ENCODE peak calls at places on chromosome 9, in eight cellular contexts. K is cardiac fibroblast, Y is PC-9, N is GM12865, F is HCT116, W is fibroblast of pulmonary artery, E is colonic mucosa, R is epithelial cell of esophagus. A is an unnamed sample.

GRCh38 chr9:20256284-20256948 is 365.9 kb downstream of the MLLT3 start:
- DNase-seq in W (no peak), E (no peak), F (no peak), K (no peak), Y (no peak), N (peak; percentile 9), R (no peak), A (no peak)

GRCh38 chr9:14661421-14662059 is 31.7 kb downstream of the ZDHHC21 start:
- DNase-seq in R (peak; percentile 33), W (peak; percentile 61), Y (no peak), N (peak; percentile 18), E (no peak), F (no peak), K (peak; percentile 63), A (peak; percentile 20)

GRCh38 chr9:90611121-90611520 is 31.5 kb downstream of the DIRAS2 start:
- DNase-seq in K (no peak), Y (no peak), E (no peak), F (no peak), N (no peak), W (no peak), R (no peak), A (no peak)

GRCh38 chr9:87198716-87199115 is 251.4 kb upstream of the GAS1 start:
- DNase-seq in N (no peak), K (peak; percentile 22), R (peak; percentile 25), E (no peak), W (no peak), F (no peak), Y (no peak), A (no peak)

GRCh38 chr9:129981180-129981907 is 61.6 kb downstream of the FNBP1 start:
- DNase-seq in F (no peak), Y (no peak), W (peak; percentile 95), K (peak; percentile 92), R (no peak), N (no peak), E (no peak), A (no peak)

GRCh38 chr9:70121818-70122436 is 78.3 kb downstream of the MAMDC2 start:
- DNase-seq in Y (no peak), E (no peak), R (peak; percentile 61), F (no peak), W (no peak), K (peak; percentile 56), N (no peak), A (peak; percentile 64)

GRCh38 chr9:97386733-97387503 is 25.0 kb upstream of the TDRD7 start:
- DNase-seq in Y (no peak), K (peak; percentile 69), N (peak; percentile 74), E (peak; percentile 88), F (peak; percentile 22), R (peak; percentile 68), W (peak; percentile 74), A (peak; percentile 57)

GRCh38 chr9:106921341-106921899 is 58.5 kb downstream of the ZNF462 start:
- DNase-seq in W (peak; percentile 83), F (peak; percentile 23), Y (no peak), N (no peak), K (peak; percentile 50), R (peak; percentile 11), E (peak; percentile 47), A (peak; percentile 35)

GRCh38 chr9:26789959-26790358 is 102.6 kb downstream of the CAAP1 start:
- DNase-seq in E (no peak), W (no peak), R (peak; percentile 55), F (no peak), Y (no peak), K (peak; percentile 16), N (no peak), A (no peak)

GRCh38 chr9:91951944-91952520 is 2.0 kb upstream of the ROR2 start:
- DNase-seq in N (no peak), W (peak; percentile 45), Y (no peak), K (peak; percentile 49), R (peak; percentile 15), E (no peak), F (no peak), A (no peak)

GRCh38 chr9:133492061-133493021 is 13.4 kb upstream of the SLC2A6 start:
- DNase-seq in K (no peak), R (peak; percentile 28), N (no peak), F (no peak), Y (no peak), W (no peak), E (no peak), A (no peak)

GRCh38 chr9:75983320-75983719 is 92.8 kb downstream of the PCSK5 start:
- DNase-seq in W (no peak), K (no peak), N (no peak), E (peak; percentile 49), F (no peak), Y (no peak), R (no peak), A (no peak)

GRCh38 chr9:75974006-75974766 is 83.7 kb downstream of the PCSK5 start:
- DNase-seq in F (no peak), N (no peak), Y (no peak), K (no peak), E (no peak), W (no peak), R (no peak), A (no peak)

GRCh38 chr9:75976549-75976948 is 86.1 kb downstream of the PCSK5 start:
- DNase-seq in Y (no peak), E (no peak), F (no peak), K (no peak), N (no peak), W (no peak), R (no peak), A (no peak)

DNA sequence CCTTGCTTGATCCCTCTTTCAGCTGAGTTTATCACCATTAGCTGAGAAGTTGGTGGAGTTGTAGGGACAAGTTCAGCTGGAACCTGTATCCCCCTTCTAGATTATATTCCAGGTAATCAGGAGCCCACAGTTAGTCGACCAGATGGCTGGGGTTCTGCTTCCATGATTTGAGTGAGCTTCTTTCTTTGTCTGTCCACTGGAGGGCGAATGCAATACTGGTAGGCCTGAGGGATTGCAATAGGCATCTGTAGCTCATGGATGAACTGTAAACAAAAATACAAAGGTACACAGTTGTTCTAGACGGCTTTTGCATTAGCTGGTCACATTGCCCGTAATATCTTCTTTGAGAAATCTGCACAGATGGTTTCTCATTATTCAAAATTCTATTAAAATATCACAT is 88.9 kb downstream of the PCSK5 start:
- DNase-seq in Y (no peak), E (no peak), W (peak; percentile 31), N (peak; percentile 5), K (peak; percentile 45), F (no peak), R (peak; percentile 50), A (no peak)
- TF ChIP-seq CTCF in Y (peak; percentile 43), E (peak; percentile 22), W (peak; percentile 52), N (peak; percentile 20), K (peak; percentile 36), F (peak; percentile 52), R (peak; percentile 53), A (peak; percentile 42)

DNA sequence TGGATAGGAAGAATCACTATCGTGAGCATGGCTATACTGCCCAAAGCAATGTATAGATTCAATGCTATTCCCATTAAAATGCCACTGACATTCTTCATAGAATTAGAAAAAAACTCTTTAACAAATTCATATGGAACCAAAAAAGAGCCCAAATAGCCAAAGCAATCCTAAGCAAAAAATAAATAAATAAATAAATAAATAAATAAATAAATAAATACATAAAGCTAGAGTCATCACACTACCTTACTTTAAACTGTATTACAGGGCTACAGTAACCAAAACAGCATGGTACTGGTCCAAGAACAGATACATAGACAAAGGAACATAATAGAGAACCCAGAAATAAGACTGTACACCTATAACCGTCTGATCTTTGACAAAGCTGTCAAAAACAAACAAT is 180.4 kb upstream of the CDKN2B start:
- DNase-seq in N (no peak), R (no peak), K (no peak), E (no peak), W (no peak), F (no peak), Y (no peak), A (no peak)
- H3K4me3 ChIP-seq in N (no peak overlapping the region), R (no peak overlapping the region), K (no peak overlapping the region), E (no peak overlapping the region), W (no peak overlapping the region), F (no peak overlapping the region), Y (no peak overlapping the region), A (no peak overlapping the region)

DNA sequence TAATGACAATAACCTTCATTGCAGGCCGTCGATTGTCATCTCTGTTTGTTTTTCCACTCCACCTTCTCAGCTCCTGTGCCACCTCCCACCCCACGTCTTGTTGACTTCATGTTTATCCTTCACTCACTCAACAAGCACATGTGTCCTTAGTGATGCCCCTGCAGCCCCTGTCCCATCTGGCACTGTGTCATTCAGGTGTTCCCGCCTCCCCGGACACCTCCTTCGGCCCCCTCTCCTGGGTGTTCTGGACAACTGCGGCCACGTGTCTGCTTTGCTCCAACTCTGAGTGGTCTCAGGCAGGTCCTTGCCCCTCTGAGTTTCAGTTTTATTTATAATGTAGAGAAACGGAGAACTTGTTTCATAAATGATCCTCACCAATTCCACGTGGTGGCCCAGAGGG is 91.0 kb upstream of the COL5A1 start:
- DNase-seq in W (no peak), K (no peak), F (no peak), E (no peak), R (no peak), N (no peak), Y (no peak), A (no peak)
- TF ChIP-seq CTCF in W (no peak), K (no peak), F (peak; percentile 32), E (no peak), R (no peak), N (no peak), Y (no peak), A (peak; percentile 24)

GRCh38 chr9:136090060-136090735 is 4.9 kb downstream of the NACC2 start:
- DNase-seq in K (no peak), Y (no peak), N (no peak), F (no peak), R (no peak), E (no peak), W (no peak), A (no peak)

GRCh38 chr9:136088481-136088938 is 6.6 kb downstream of the NACC2 start:
- DNase-seq in K (no peak), E (no peak), Y (no peak), N (no peak), R (no peak), W (no peak), F (no peak), A (no peak)

GRCh38 chr9:136088939-136089696 is 6.0 kb downstream of the NACC2 start:
- DNase-seq in F (no peak), N (no peak), W (no peak), Y (no peak), R (no peak), E (no peak), K (no peak), A (no peak)

GRCh38 chr9:136090768-136091581 is 4.1 kb downstream of the NACC2 start:
- DNase-seq in R (no peak), Y (no peak), W (no peak), K (no peak), N (no peak), F (no peak), E (no peak), A (no peak)

GRCh38 chr9:136089697-136090045 is 5.4 kb downstream of the NACC2 start:
- DNase-seq in E (no peak), R (no peak), K (peak; percentile 64), W (peak; percentile 67), N (peak; percentile 33), F (no peak), Y (no peak), A (peak; percentile 26)
- H3K4me3 ChIP-seq in E (no peak overlapping the region), R (no peak overlapping the region), K (no peak overlapping the region), W (no peak overlapping the region), N (no peak overlapping the region), F (no peak overlapping the region), Y (no peak overlapping the region), A (no peak overlapping the region)

A was measured in astrocyte of the cerebellum.